ENCODE peak calls at places on chromosomes 11 and 22, in nine cellular contexts. One of them, this sample, is unnamed.
A peak's percentile ranks its signal among the peaks of the same experiment; 100 is the strongest.

GRCh38 chr11:102312656-102313055 is 4.6 kb upstream of the BIRC3 start:
- DNase-seq in SK-N-MC: no peak
- DNase-seq in GM12891: no peak
- DNase-seq in stomach: no peak
- DNase-seq in GM12892: no peak
- DNase-seq in SK-N-SH: no peak
- DNase-seq in sigmoid colon: no peak
- DNase-seq in K562: no peak
- DNase-seq in transverse colon: no peak
- DNase-seq in this sample: peak; percentile 53

GRCh38 chr11:17532814-17533213 is 11.4 kb downstream of the USH1C start:
- DNase-seq in SK-N-MC: no peak
- DNase-seq in GM12891: no peak
- DNase-seq in stomach: no peak
- DNase-seq in GM12892: no peak
- DNase-seq in SK-N-SH: no peak
- DNase-seq in sigmoid colon: no peak
- DNase-seq in K562: no peak
- DNase-seq in transverse colon: no peak
- DNase-seq in this sample: no peak

GRCh38 chr11:72426758-72427157 is 7.6 kb downstream of the CLPB start:
- DNase-seq in SK-N-MC: no peak
- DNase-seq in GM12891: no peak
- DNase-seq in stomach: no peak
- DNase-seq in GM12892: no peak
- DNase-seq in SK-N-SH: no peak
- DNase-seq in sigmoid colon: peak; percentile 9
- DNase-seq in K562: no peak
- DNase-seq in transverse colon: no peak
- DNase-seq in this sample: no peak

GRCh38 chr22:43851979-43852307 is 10.4 kb downstream of the SULT4A1 start:
- DNase-seq in SK-N-MC: no peak
- DNase-seq in GM12891: no peak
- DNase-seq in stomach: no peak
- DNase-seq in GM12892: no peak
- DNase-seq in SK-N-SH: no peak
- DNase-seq in sigmoid colon: peak; percentile 1
- DNase-seq in K562: no peak
- DNase-seq in transverse colon: no peak
- DNase-seq in this sample: no peak

GRCh38 chr22:38098410-38099249 is 11.9 kb downstream of the BAIAP2L2 start:
- DNase-seq in SK-N-MC: no peak
- DNase-seq in GM12891: no peak
- DNase-seq in stomach: no peak
- DNase-seq in GM12892: no peak
- DNase-seq in SK-N-SH: no peak
- DNase-seq in sigmoid colon: no peak
- DNase-seq in K562: no peak
- DNase-seq in transverse colon: no peak
- DNase-seq in this sample: peak; percentile 60

GRCh38 chr11:26993965-26994446 is at the start of gene FIBIN:
- DNase-seq in SK-N-MC: no peak
- DNase-seq in GM12891: no peak
- DNase-seq in stomach: no peak
- DNase-seq in GM12892: no peak
- DNase-seq in SK-N-SH: no peak
- DNase-seq in sigmoid colon: peak; percentile 73
- DNase-seq in K562: no peak
- DNase-seq in transverse colon: peak; percentile 10
- DNase-seq in this sample: no peak

GRCh38 chr11:44989831-44990566 is 39.3 kb upstream of the TP53I11 start:
- DNase-seq in SK-N-MC: no peak
- DNase-seq in GM12891: no peak
- DNase-seq in stomach: peak; percentile 20
- DNase-seq in GM12892: no peak
- DNase-seq in SK-N-SH: peak; percentile 69
- DNase-seq in sigmoid colon: peak; percentile 86
- DNase-seq in K562: no peak
- DNase-seq in transverse colon: no peak
- DNase-seq in this sample: no peak

GRCh38 chr11:20353829-20354434 is 9.6 kb upstream of the HTATIP2 start:
- DNase-seq in SK-N-MC: no peak
- DNase-seq in GM12891: no peak
- DNase-seq in stomach: peak; percentile 29
- DNase-seq in GM12892: no peak
- DNase-seq in SK-N-SH: peak; percentile 67
- DNase-seq in sigmoid colon: no peak
- DNase-seq in K562: peak; percentile 53
- DNase-seq in transverse colon: peak; percentile 45
- DNase-seq in this sample: peak; percentile 55

GRCh38 chr22:42357634-42358296 is 74.4 kb downstream of the NFAM1 start:
- DNase-seq in SK-N-MC: no peak
- DNase-seq in GM12891: no peak
- DNase-seq in stomach: peak; percentile 87
- DNase-seq in GM12892: no peak
- DNase-seq in SK-N-SH: no peak
- DNase-seq in sigmoid colon: peak; percentile 78
- DNase-seq in K562: no peak
- DNase-seq in transverse colon: no peak
- DNase-seq in this sample: no peak
- TF ChIP-seq POLR2AphosphoS5 in SK-N-MC: no peak
- TF ChIP-seq POLR2AphosphoS5 in GM12891: no peak
- TF ChIP-seq POLR2AphosphoS5 in stomach: no peak
- TF ChIP-seq POLR2AphosphoS5 in GM12892: no peak
- TF ChIP-seq POLR2AphosphoS5 in SK-N-SH: no peak
- TF ChIP-seq POLR2AphosphoS5 in sigmoid colon: no peak
- TF ChIP-seq POLR2AphosphoS5 in K562: no peak
- TF ChIP-seq POLR2AphosphoS5 in transverse colon: no peak
- TF ChIP-seq POLR2AphosphoS5 in this sample: no peak

GRCh38 chr11:65132988-65133700 is 1.2 kb downstream of the SYVN1 start:
- DNase-seq in SK-N-MC: no peak
- DNase-seq in GM12891: no peak
- DNase-seq in stomach: peak; percentile 89
- DNase-seq in GM12892: no peak
- DNase-seq in SK-N-SH: peak; percentile 62
- DNase-seq in sigmoid colon: peak; percentile 69
- DNase-seq in K562: peak; percentile 71
- DNase-seq in transverse colon: peak; percentile 92
- DNase-seq in this sample: peak; percentile 19
- TF ChIP-seq POLR2AphosphoS5 in SK-N-MC: no peak
- TF ChIP-seq POLR2AphosphoS5 in GM12891: peak; percentile 15
- TF ChIP-seq POLR2AphosphoS5 in stomach: no peak
- TF ChIP-seq POLR2AphosphoS5 in GM12892: no peak
- TF ChIP-seq POLR2AphosphoS5 in SK-N-SH: no peak
- TF ChIP-seq POLR2AphosphoS5 in sigmoid colon: no peak
- TF ChIP-seq POLR2AphosphoS5 in K562: no peak
- TF ChIP-seq POLR2AphosphoS5 in transverse colon: peak; percentile 51
- TF ChIP-seq POLR2AphosphoS5 in this sample: no peak

DNA sequence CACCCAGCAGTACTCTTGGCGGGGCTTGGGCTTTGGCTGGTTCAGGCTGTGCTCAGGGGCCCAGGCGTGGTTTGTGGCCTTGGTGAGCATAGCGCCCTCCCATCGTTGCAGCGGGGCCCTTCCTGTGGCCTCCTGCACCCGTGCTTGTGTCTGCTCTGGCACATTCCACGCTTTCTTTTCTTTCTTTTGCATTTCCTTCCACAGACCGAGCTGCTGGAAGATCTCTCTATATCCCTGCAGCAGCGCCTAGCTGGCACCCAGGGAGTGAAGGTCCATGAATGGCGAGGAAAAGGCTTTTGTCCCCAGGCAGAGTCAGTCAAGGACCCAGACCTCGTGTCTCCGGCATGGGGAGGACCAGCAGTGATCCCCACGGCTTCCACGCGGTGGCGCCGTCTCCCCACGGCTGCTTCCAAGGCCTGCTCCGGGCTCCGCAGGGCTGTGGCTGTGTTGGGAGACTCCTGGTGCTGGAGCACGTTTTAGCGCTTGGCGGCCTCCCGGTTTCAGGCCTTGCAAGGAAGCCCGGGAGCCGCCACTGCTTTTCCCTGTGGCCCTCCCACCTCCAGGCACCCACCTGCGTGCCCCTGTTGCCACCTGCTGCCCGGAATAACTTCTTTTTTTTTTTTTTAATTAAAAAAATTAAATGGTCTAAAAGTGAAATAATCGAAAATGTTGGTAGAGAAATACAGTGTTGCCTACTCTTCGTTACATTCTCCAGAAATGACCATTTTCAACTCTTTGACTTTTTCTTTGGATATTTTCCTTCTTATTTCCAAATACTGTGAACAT is 28.5 kb downstream of the GLB1L2 start:
- DNase-seq in SK-N-MC: peak; percentile 40
- DNase-seq in GM12891: peak; percentile 89
- DNase-seq in stomach: peak; percentile 87
- DNase-seq in GM12892: peak; percentile 84
- DNase-seq in SK-N-SH: peak; percentile 98
- DNase-seq in sigmoid colon: peak; percentile 82
- DNase-seq in K562: peak; percentile 89
- DNase-seq in transverse colon: peak; percentile 84
- DNase-seq in this sample: peak; percentile 66
- TF ChIP-seq POLR2AphosphoS5 in SK-N-MC: no peak
- TF ChIP-seq POLR2AphosphoS5 in GM12891: no peak
- TF ChIP-seq POLR2AphosphoS5 in stomach: no peak
- TF ChIP-seq POLR2AphosphoS5 in GM12892: no peak
- TF ChIP-seq POLR2AphosphoS5 in SK-N-SH: no peak
- TF ChIP-seq POLR2AphosphoS5 in sigmoid colon: no peak
- TF ChIP-seq POLR2AphosphoS5 in K562: no peak
- TF ChIP-seq POLR2AphosphoS5 in transverse colon: no peak
- TF ChIP-seq POLR2AphosphoS5 in this sample: no peak

DNA sequence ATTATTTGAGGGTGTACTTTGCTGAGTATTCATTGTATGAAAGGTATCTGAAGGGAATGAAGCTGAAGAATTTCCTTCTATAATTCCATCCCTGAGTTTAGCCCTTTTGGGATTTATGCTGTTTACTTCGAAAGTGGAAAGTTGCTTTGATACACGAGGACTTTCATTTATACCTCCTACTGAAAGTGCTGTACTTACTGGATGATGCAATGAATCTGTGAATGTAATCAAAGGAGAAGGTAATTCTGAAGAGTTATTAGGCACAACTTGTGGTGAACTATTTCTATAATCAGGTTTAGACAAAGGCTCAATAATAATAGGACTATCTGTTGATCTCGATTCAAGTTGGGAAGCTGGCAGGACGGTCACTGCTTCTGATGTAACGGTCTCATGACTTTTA is 19.8 kb downstream of the ZNF280B start:
- DNase-seq in SK-N-MC: no peak
- DNase-seq in GM12891: no peak
- DNase-seq in stomach: no peak
- DNase-seq in GM12892: no peak
- DNase-seq in SK-N-SH: no peak
- DNase-seq in sigmoid colon: no peak
- DNase-seq in K562: no peak
- DNase-seq in transverse colon: no peak
- DNase-seq in this sample: no peak
- TF ChIP-seq POLR2AphosphoS5 in SK-N-MC: no peak
- TF ChIP-seq POLR2AphosphoS5 in GM12891: no peak
- TF ChIP-seq POLR2AphosphoS5 in stomach: no peak
- TF ChIP-seq POLR2AphosphoS5 in GM12892: no peak
- TF ChIP-seq POLR2AphosphoS5 in SK-N-SH: no peak
- TF ChIP-seq POLR2AphosphoS5 in sigmoid colon: no peak
- TF ChIP-seq POLR2AphosphoS5 in K562: no peak
- TF ChIP-seq POLR2AphosphoS5 in transverse colon: no peak
- TF ChIP-seq POLR2AphosphoS5 in this sample: no peak

This sample was measured in endothelial cell of umbilical vein.